ENCODE peak calls at places on chromosome 20, in four cellular contexts. G is GM12878, L is K562, R is HepG2. P is an unnamed sample.

GRCh38 chr20:38987777-38988176 is 25.6 kb downstream of the DHX35 start:
- DNase-seq in L (no peak), G (peak; percentile 84), R (no peak), P (no peak)

GRCh38 chr20:62381202-62381797 is 5.6 kb upstream of the RPS21 start:
- DNase-seq in L (no peak), G (no peak), R (no peak), P (peak; percentile 83)

GRCh38 chr20:41476446-41476845 is 109.8 kb upstream of the EMILIN3 start:
- DNase-seq in R (no peak), G (no peak), L (no peak), P (no peak)

GRCh38 chr20:29313481-29313880 is 1944.0 kb upstream of the DEFB115 start:
- DNase-seq in L (no peak), G (no peak), R (no peak), P (no peak)

GRCh38 chr20:48690888-48691287 is 136.9 kb downstream of the PREX1 start:
- DNase-seq in L (peak; percentile 46), R (no peak), G (no peak), P (no peak)

GRCh38 chr20:3227511-3227910 is 11.5 kb downstream of the SLC4A11 start:
- DNase-seq in R (no peak), G (no peak), L (no peak), P (no peak)

GRCh38 chr20:40265872-40266533 is 423.0 kb downstream of the MAFB start:
- DNase-seq in L (no peak), R (peak; percentile 35), G (no peak), P (peak; percentile 23)

GRCh38 chr20:53559816-53560215 is 33.8 kb downstream of the ZNF217 start:
- DNase-seq in L (no peak), G (no peak), R (no peak), P (no peak)

GRCh38 chr20:60926831-60927230 is 325.2 kb upstream of the CDH4 start:
- DNase-seq in R (no peak), G (no peak), L (no peak), P (no peak)

GRCh38 chr20:60921021-60921622 is 330.9 kb upstream of the CDH4 start:
- DNase-seq in R (peak; percentile 35), G (no peak), L (peak; percentile 22), P (peak; percentile 5)
- TF ChIP-seq HDAC2 in R (peak; percentile 14), G (no peak), L (no peak), P (no peak)

GRCh38 chr20:46128310-46129151 is 10.4 kb downstream of the CD40 start:
- DNase-seq in L (peak; percentile 70), R (peak; percentile 23), G (no peak), P (peak; percentile 53)
- TF ChIP-seq MYC in L (no peak), R (peak; percentile 30), G (no peak), P (no peak)

DNA sequence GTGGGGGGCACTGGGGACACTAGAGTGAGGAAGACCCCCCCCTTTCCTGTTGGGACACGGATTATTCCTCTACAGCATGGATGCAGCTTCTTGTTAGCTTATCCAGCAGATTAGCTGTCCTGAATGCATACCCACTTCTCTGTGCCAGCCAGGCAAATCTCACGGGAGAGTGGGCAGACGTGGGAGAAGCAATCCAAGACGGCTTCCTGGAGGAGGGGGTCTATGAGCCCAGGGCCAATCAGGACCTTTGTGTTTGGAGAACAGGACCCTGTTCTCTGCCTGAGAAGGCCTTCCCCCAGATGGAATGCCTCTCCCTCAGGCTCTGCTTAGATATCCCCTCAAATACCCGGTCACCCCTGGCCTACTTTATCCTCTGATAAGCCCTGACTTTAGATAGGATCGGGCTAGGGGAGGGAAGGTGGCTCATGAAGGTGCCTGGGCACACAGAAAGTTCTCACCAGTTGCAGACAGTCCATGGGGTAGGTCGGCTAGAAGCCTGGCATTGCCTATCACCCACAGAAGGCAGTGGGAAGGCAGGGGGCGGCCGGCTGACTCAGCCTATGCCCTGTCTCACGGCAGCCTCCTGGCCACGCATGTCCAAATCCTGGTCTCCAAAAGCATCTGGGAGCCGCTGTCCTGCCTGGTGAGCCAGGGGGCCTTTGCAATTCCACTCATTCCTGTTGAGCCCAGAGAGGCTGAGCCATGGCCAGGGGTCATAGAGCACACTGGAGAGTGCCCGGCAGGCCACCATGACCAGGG is 34.7 kb downstream of the SUN5 start:
- DNase-seq in L (no peak), R (no peak), G (no peak), P (no peak)
- TF ChIP-seq HDAC2 in L (no peak), R (no peak), G (no peak), P (no peak)

GRCh38 chr20:7728373-7728772 is 211.9 kb downstream of the HAO1 start:
- DNase-seq in G (no peak), L (no peak), R (no peak), P (no peak)

GRCh38 chr20:7722564-7722963 is 217.7 kb downstream of the HAO1 start:
- DNase-seq in R (no peak), G (no peak), L (no peak), P (no peak)

GRCh38 chr20:7723284-7723683 is 217.0 kb downstream of the HAO1 start:
- DNase-seq in L (no peak), G (no peak), R (no peak), P (no peak)
- TF ChIP-seq MYC in L (no peak), G (no peak), R (no peak), P (no peak)

GRCh38 chr20:31707258-31707615 is 15.4 kb downstream of the BCL2L1 start:
- DNase-seq in G (no peak), R (no peak), L (no peak), P (no peak)

GRCh38 chr20:31706607-31707257 is 15.9 kb downstream of the BCL2L1 start:
- DNase-seq in R (peak; percentile 97), L (peak; percentile 85), G (no peak), P (peak; percentile 89)

GRCh38 chr20:31704225-31705119 is 18.2 kb downstream of the BCL2L1 start:
- DNase-seq in G (no peak), R (peak; percentile 100), L (no peak), P (peak; percentile 96)

GRCh38 chr20:31705191-31705590 is 17.5 kb downstream of the BCL2L1 start:
- DNase-seq in L (no peak), R (no peak), G (no peak), P (no peak)

GRCh38 chr20:31705598-31706597 is 16.8 kb downstream of the BCL2L1 start:
- DNase-seq in R (peak; percentile 40), G (no peak), L (no peak), P (no peak)
- TF ChIP-seq HDAC2 in R (no peak), G (no peak), L (no peak), P (no peak)

DNA sequence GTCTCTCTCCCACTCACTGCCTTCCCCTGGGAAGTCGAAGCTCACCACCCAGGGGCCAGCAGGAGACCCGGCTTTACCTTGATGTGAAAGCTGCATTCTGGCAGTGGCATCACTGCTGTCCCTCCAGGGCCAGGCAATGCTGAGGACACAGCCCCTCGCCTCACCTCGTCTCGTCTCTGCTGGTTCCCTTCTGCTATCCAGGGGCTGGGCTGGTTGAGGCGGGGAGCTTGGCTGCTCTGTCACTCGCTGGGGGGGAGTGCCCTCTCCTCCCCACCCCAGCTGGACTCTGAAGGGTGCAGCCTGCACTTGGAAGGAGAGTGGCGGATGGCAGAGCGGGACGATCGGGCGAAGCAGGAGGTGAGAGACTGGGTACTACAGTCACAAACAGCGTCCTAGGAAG is 12.7 kb upstream of the DSN1 start:
- DNase-seq in G (no peak), R (no peak), L (no peak), P (no peak)
- TF ChIP-seq MYC in G (no peak), R (no peak), L (no peak), P (no peak)

P was measured in A549.